ENCODE peak calls at places on chromosomes 4 and X, in four cellular contexts. Z is aorta, U is SIG-M5, I is GM04504. O is an unnamed sample.

GRCh38 chrX:69510914-69511513 is 6.9 kb downstream of the NALF2 start:
- DNase-seq in I (no peak), Z (no peak), U (no peak), O (no peak)

GRCh38 chrX:87728024-87728423 is 210.4 kb downstream of the KLHL4 start:
- DNase-seq in U (no peak), I (no peak), Z (no peak), O (no peak)

GRCh38 chrX:6761251-6761650 is 226.3 kb upstream of the VCX3A start:
- DNase-seq in U (no peak), Z (no peak), I (no peak), O (no peak)

GRCh38 chrX:47232803-47233332 is at the start of gene USP11:
- DNase-seq in Z (no peak), U (no peak), I (no peak), O (peak; percentile 51)

GRCh38 chr4:83217721-83218522 is 66.7 kb downstream of the COQ2 start:
- DNase-seq in U (peak; percentile 41), I (no peak), Z (no peak), O (no peak)

GRCh38 chrX:113741744-113742143 is 842.1 kb upstream of the HTR2C start:
- DNase-seq in U (no peak), I (peak; percentile 30), Z (no peak), O (no peak)

GRCh38 chr4:122764071-122764807 is 31.7 kb downstream of the BBS12 start:
- DNase-seq in I (no peak), U (no peak), Z (no peak), O (peak; percentile 75)

GRCh38 chr4:121236353-121237068 is 72.4 kb upstream of the TNIP3 start:
- DNase-seq in U (no peak), I (no peak), Z (no peak), O (no peak)

GRCh38 chrX:130975947-130976346 is 72.9 kb upstream of the ENOX2 start:
- DNase-seq in I (peak; percentile 11), U (no peak), Z (no peak), O (peak; percentile 48)

GRCh38 chr4:47270226-47270888 is 193.1 kb downstream of the COMMD8 start:
- DNase-seq in Z (no peak), U (no peak), I (no peak), O (peak; percentile 3)

GRCh38 chr4:38119663-38120374 is 159.6 kb downstream of the PTTG2 start:
- DNase-seq in I (peak; percentile 56), Z (no peak), U (no peak), O (peak; percentile 88)

GRCh38 chr4:185847352-185848078 is 35.5 kb upstream of the SORBS2 start:
- DNase-seq in Z (no peak), I (peak; percentile 45), U (no peak), O (peak; percentile 73)

GRCh38 chr4:2925931-2926860 is 37.0 kb downstream of the NOP14 start:
- DNase-seq in U (no peak), Z (peak; percentile 32), I (no peak), O (no peak)

GRCh38 chrX:81201692-81202412 is at the start of the genes HMGN5 and SH3BGRL:
- DNase-seq in U (peak; percentile 73), Z (peak; percentile 92), I (peak; percentile 68), O (peak; percentile 88)

GRCh38 chr4:183729069-183729406 is 69.9 kb downstream of the TRAPPC11 start:
- DNase-seq in Z (no peak), U (no peak), I (no peak), O (no peak)

GRCh38 chrX:72110051-72110926 is 21.4 kb downstream of the RTL5 start:
- DNase-seq in U (no peak), Z (no peak), I (no peak), O (no peak)

GRCh38 chr4:121462660-121463261 is 81.9 kb upstream of the QRFPR start:
- DNase-seq in Z (no peak), U (no peak), I (peak; percentile 36), O (peak; percentile 61)

GRCh38 chr4:173514641-173515217 is 15.3 kb downstream of the HAND2 start:
- DNase-seq in Z (no peak), I (no peak), U (no peak), O (no peak)

GRCh38 chr4:2714071-2714770 is 41.9 kb downstream of the TNIP2 start:
- DNase-seq in I (peak; percentile 13), U (no peak), Z (no peak), O (peak; percentile 71)

GRCh38 chrX:5876984-5877655 is 351.5 kb downstream of the NLGN4X start:
- DNase-seq in Z (no peak), I (no peak), U (no peak), O (no peak)

GRCh38 chr4:42458686-42459085 is 61.4 kb downstream of the SHISA3 start:
- DNase-seq in I (no peak), U (no peak), Z (no peak), O (no peak)

GRCh38 chr4:9942921-9943600 is 78.2 kb downstream of the SLC2A9 start:
- DNase-seq in Z (no peak), U (no peak), I (no peak), O (no peak)

GRCh38 chr4:25878676-25879075 is 15.9 kb upstream of the SEL1L3 start:
- DNase-seq in Z (no peak), U (no peak), I (no peak), O (no peak)

GRCh38 chrX:462853-463252 is 76.1 kb upstream of the PPP2R3B start:
- DNase-seq in I (no peak), U (no peak), Z (no peak), O (no peak)

GRCh38 chr4:81499840-81500239 is 28.1 kb upstream of the RASGEF1B start:
- DNase-seq in I (no peak), U (no peak), Z (no peak), O (no peak)

GRCh38 chr4:107801766-107802211 is 22.9 kb upstream of the SGMS2 start:
- DNase-seq in I (no peak), Z (no peak), U (no peak), O (peak; percentile 27)

GRCh38 chr4:84319124-84319523 is 180.0 kb downstream of the NKX6-1 start:
- DNase-seq in U (no peak), Z (peak; percentile 55), I (peak; percentile 8), O (peak; percentile 1)

GRCh38 chr4:77818077-77818666 is 996 bp downstream of the CNOT6L start:
- DNase-seq in U (peak; percentile 20), I (peak; percentile 50), Z (peak; percentile 84), O (peak; percentile 83)

GRCh38 chrX:55452825-55453124 is 848 bp downstream of the MAGEH1 start:
- DNase-seq in I (no peak), U (no peak), Z (no peak), O (no peak)

GRCh38 chr4:82756061-82756460 is 42.5 kb downstream of the SCD5 start:
- DNase-seq in I (no peak), U (no peak), Z (no peak), O (no peak)

GRCh38 chr4:77009511-77010120 is 60.1 kb downstream of the SEPTIN11 start:
- DNase-seq in U (no peak), I (no peak), Z (no peak), O (no peak)

GRCh38 chrX:2642146-2642545 is 48.9 kb upstream of the CD99 start:
- DNase-seq in U (no peak), I (no peak), Z (no peak), O (no peak)

GRCh38 chrX:41144873-41145272 is 59.6 kb downstream of the USP9X start:
- DNase-seq in Z (no peak), I (no peak), U (no peak), O (no peak)

GRCh38 chr4:83456184-83456501 is 285 bp downstream of the MRPS18C start:
- DNase-seq in I (no peak), U (no peak), Z (no peak), O (no peak)

GRCh38 chr4:1511441-1512041 is 105.3 kb upstream of the NKX1-1 start:
- DNase-seq in I (no peak), U (no peak), Z (peak; percentile 58), O (peak; percentile 36)

GRCh38 chr4:108029731-108030130 is 40.0 kb downstream of the HADH start:
- DNase-seq in I (peak; percentile 20), Z (no peak), U (no peak), O (peak; percentile 59)